ENCODE peak calls at places on chromosome 12, in eight cellular contexts. W is A549; A is K562; Y is CD8-positive, alpha-beta T cell; D is tibial nerve; B is NB4; C is astrocyte of the cerebellum; R is GM23338. P is an unnamed sample.

GRCh38 chr12:6970096-6970527 is 352 bp downstream of the PHB2 start:
- DNase-seq in W (peak), A (peak), Y (no peak), D (no peak), B (no peak), C (no peak), R (peak), P (no peak)

GRCh38 chr12:64332938-64333337 is 57.6 kb downstream of the C12orf56 start:
- DNase-seq in W (no peak), A (no peak), Y (no peak), D (no peak), B (no peak), C (no peak), R (no peak), P (no peak)

GRCh38 chr12:93794738-93795137 is 117.6 kb downstream of the CRADD start:
- DNase-seq in W (no peak), A (no peak), Y (no peak), D (no peak), B (no peak), C (no peak), R (no peak), P (no peak)

GRCh38 chr12:7498832-7499231 is 4.7 kb downstream of the CD163 start:
- DNase-seq in W (no peak), A (no peak), Y (no peak), D (no peak), B (peak), C (peak), R (no peak), P (peak)

GRCh38 chr12:120249875-120250795 is 15.4 kb downstream of the PXN start:
- DNase-seq in W (no peak), A (no peak), Y (peak), D (peak), B (peak), C (no peak), R (no peak), P (no peak)

GRCh38 chr12:42086021-42086420 is 58.7 kb downstream of the GXYLT1 start:
- DNase-seq in W (no peak), A (peak), Y (no peak), D (no peak), B (no peak), C (peak), R (no peak), P (no peak)

GRCh38 chr12:51636581-51636980 is 45.5 kb downstream of the SCN8A start:
- DNase-seq in W (no peak), A (no peak), Y (no peak), D (no peak), B (peak), C (no peak), R (no peak), P (no peak)

GRCh38 chr12:4630262-4630661 is 18.6 kb downstream of the AKAP3 start:
- DNase-seq in W (no peak), A (no peak), Y (no peak), D (no peak), B (no peak), C (no peak), R (peak), P (no peak)

GRCh38 chr12:93824514-93825500 is 147.6 kb downstream of the CRADD start:
- DNase-seq in W (no peak), A (no peak), Y (no peak), D (no peak), B (no peak), C (no peak), R (peak), P (no peak)

GRCh38 chr12:54169036-54169435 is 19.7 kb downstream of the SMUG1 start:
- DNase-seq in W (no peak), A (no peak), Y (no peak), D (no peak), B (no peak), C (no peak), R (no peak), P (no peak)

GRCh38 chr12:131229426-131230339 is 276.0 kb downstream of the ADGRD1 start:
- DNase-seq in W (no peak), A (peak), Y (no peak), D (no peak), B (peak), C (no peak), R (peak), P (no peak)

GRCh38 chr12:49825971-49826421 is 2.2 kb downstream of the NCKAP5L start:
- DNase-seq in W (no peak), A (no peak), Y (no peak), D (no peak), B (no peak), C (no peak), R (no peak), P (no peak)

GRCh38 chr12:2057041-2057792 is 4.4 kb downstream of the CACNA1C start:
- DNase-seq in W (peak), A (peak), Y (peak), D (peak), B (peak), C (peak), R (peak), P (no peak)

GRCh38 chr12:8658361-8658760 is 4.3 kb downstream of the MFAP5 start:
- DNase-seq in W (no peak), A (no peak), Y (no peak), D (no peak), B (no peak), C (peak), R (peak), P (no peak)

GRCh38 chr12:75913502-75914110 is 118.0 kb downstream of the PHLDA1 start:
- DNase-seq in W (no peak), A (peak), Y (no peak), D (no peak), B (no peak), C (no peak), R (no peak), P (no peak)

GRCh38 chr12:65977384-65977783 is 153.1 kb downstream of the HMGA2 start:
- DNase-seq in W (no peak), A (no peak), Y (no peak), D (no peak), B (no peak), C (no peak), R (no peak), P (no peak)

GRCh38 chr12:6383572-6384498 is at the start of gene LTBR:
- DNase-seq in W (peak), A (peak), Y (no peak), D (peak), B (peak), C (no peak), R (peak), P (peak)

GRCh38 chr12:15276088-15276698 is 46.1 kb upstream of the PTPRO start:
- DNase-seq in W (peak), A (peak), Y (no peak), D (peak), B (peak), C (no peak), R (peak), P (peak)

GRCh38 chr12:81300454-81300853 is 222.6 kb downstream of the ACSS3 start:
- DNase-seq in W (no peak), A (no peak), Y (no peak), D (no peak), B (peak), C (no peak), R (peak), P (no peak)

GRCh38 chr12:130796985-130797686 is 41.9 kb downstream of the STX2 start:
- DNase-seq in W (no peak), A (no peak), Y (peak), D (no peak), B (no peak), C (no peak), R (no peak), P (no peak)

GRCh38 chr12:62714409-62715075 is 220.4 kb downstream of the PPM1H start:
- DNase-seq in W (no peak), A (no peak), Y (no peak), D (no peak), B (no peak), C (no peak), R (no peak), P (peak)

GRCh38 chr12:31362115-31362758 is 36.3 kb upstream of the SINHCAF start:
- DNase-seq in W (no peak), A (peak), Y (no peak), D (no peak), B (peak), C (peak), R (peak), P (no peak)

GRCh38 chr12:70178038-70178437 is 65.2 kb upstream of the CNOT2 start:
- DNase-seq in W (no peak), A (no peak), Y (no peak), D (no peak), B (no peak), C (no peak), R (no peak), P (no peak)

DNA sequence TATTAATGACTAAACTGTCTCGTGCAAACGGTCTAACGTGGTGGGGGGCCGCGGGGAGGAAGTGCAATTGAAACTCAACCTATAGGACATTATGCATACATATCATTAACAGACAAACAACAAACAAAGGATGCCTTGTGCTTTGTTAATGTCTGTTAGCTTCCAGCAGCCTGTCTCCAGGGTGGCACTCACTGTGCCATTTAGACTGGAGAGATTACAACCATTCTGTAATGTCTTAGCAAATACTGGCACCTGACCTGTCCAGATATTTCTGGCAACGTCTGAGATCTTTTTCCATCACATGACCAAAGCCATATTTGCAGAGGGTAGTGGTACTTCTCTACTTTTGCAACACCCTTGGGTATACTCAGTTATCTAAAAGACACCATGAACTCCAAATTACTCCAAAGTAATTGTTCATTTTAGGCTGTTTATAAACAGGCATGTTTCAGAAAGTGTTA is 11.6 kb downstream of the BHLHE41 start:
- DNase-seq in W (no peak), A (no peak), Y (no peak), D (peak), B (peak), C (no peak), R (peak), P (no peak)
- TF ChIP-seq CTCF in W (no peak), A (no peak), Y (no peak), D (no peak), B (no peak), C (no peak), R (no peak), P (no peak)

GRCh38 chr12:110658882-110659281 is 30.0 kb downstream of the HVCN1 start:
- DNase-seq in W (no peak), A (no peak), Y (no peak), D (no peak), B (no peak), C (no peak), R (no peak), P (no peak)

GRCh38 chr12:110656071-110656655 is 32.8 kb downstream of the HVCN1 start:
- DNase-seq in W (no peak), A (no peak), Y (no peak), D (no peak), B (no peak), C (no peak), R (no peak), P (no peak)

GRCh38 chr12:110661337-110661972 is 27.5 kb downstream of the HVCN1 start:
- DNase-seq in W (no peak), A (no peak), Y (peak), D (peak), B (peak), C (no peak), R (no peak), P (no peak)

GRCh38 chr12:110657747-110658146 is 31.2 kb downstream of the HVCN1 start:
- DNase-seq in W (no peak), A (no peak), Y (no peak), D (no peak), B (no peak), C (no peak), R (no peak), P (no peak)

GRCh38 chr12:110658242-110658641 is 30.7 kb downstream of the HVCN1 start:
- DNase-seq in W (no peak), A (no peak), Y (no peak), D (no peak), B (no peak), C (no peak), R (no peak), P (no peak)
- H3K4me3 ChIP-seq in W (no peak), A (no peak), Y (no peak), D (no peak), B (no peak), C (no peak), R (no peak), P (no peak)

DNA sequence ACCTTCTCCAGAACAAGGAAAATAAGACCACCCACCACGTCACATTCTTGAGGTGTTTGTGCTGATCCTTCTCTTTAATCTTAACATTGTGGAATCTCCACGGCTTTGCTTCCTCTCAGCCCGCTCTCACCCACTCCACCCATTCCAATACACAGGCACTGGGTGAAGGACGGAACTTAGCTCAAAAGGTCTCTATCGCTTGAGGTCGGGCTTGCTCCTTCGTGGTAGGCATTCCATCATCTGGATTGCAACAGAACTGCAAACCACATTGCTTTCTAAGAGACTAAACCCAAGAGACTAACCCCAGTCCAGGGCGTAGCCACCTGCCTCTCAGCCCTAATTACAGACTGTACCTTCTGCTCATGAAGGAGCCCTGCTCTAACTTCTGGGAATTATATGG is 24.0 kb upstream of the MDM2 start:
- DNase-seq in W (no peak), A (no peak), Y (no peak), D (no peak), B (peak), C (no peak), R (peak), P (no peak)
- TF ChIP-seq CTCF in W (no peak), A (no peak), Y (no peak), D (no peak), B (peak), C (no peak), R (no peak), P (no peak)

GRCh38 chr12:58026421-58026820 is 85.1 kb downstream of the ATP23 start:
- DNase-seq in W (no peak), A (no peak), Y (no peak), D (no peak), B (no peak), C (no peak), R (no peak), P (no peak)
- H3K4me3 ChIP-seq in W (no peak), A (no peak), Y (no peak), D (no peak), B (no peak), C (no peak), R (no peak), P (no peak)

GRCh38 chr12:55728185-55728931 is 451 bp downstream of the CD63 start:
- DNase-seq in W (peak), A (peak), Y (no peak), D (peak), B (peak), C (no peak), R (peak), P (no peak)
- TF ChIP-seq CTCF in W (no peak), A (no peak), Y (no peak), D (no peak), B (no peak), C (no peak), R (no peak), P (no peak)

DNA sequence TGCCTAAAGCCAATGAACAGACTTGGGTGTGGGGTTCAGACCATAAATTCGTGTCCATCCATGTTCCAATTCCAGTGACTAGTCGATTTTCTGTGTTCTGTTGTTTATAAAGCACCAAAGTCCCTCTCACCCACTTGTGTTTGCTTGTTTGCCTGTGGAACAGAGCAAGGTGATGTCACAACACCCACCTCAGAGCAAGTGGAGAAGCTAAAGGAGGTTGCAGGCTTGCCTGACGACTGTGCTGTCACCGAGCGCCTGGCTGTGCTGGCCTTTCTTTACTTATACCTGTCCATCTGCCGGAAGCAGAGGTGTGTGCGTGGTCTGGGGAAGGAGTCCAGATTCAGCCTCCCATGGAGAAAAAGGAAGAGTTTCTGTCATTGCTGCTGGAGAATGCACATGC is 6.0 kb downstream of the MVK start:
- DNase-seq in W (no peak), A (no peak), Y (no peak), D (no peak), B (no peak), C (no peak), R (no peak), P (no peak)
- H3K4me3 ChIP-seq in W (no peak), A (no peak), Y (no peak), D (no peak), B (no peak), C (no peak), R (no peak), P (no peak)

P was measured in HFF-Myc.